ENCODE peak calls at places on chromosomes 12 and 14, in ten cellular contexts. K, Z, S, W, D, T, G, M, V and L are unnamed samples.

GRCh38 chr12:46959484-46959883 is 119.9 kb upstream of the PCED1B start:
- DNase-seq in K (peak), Z (peak), S (peak), W (no peak), D (no peak), T (peak), G (no peak), M (no peak), V (no peak), L (no peak)

GRCh38 chr12:46557539-46558373 is 185.2 kb upstream of the SLC38A2 start:
- DNase-seq in K (peak), Z (peak), S (peak), W (no peak), D (no peak), T (peak), G (no peak), M (no peak), V (no peak), L (no peak)

GRCh38 chr12:52235822-52236291 is 2.8 kb downstream of the KRT7 start:
- DNase-seq in K (peak), Z (no peak), S (no peak), W (no peak), D (peak), T (no peak), G (no peak), M (no peak), V (no peak), L (no peak)

GRCh38 chr14:69637503-69638030 is 26.2 kb downstream of the SUSD6 start:
- DNase-seq in K (no peak), Z (no peak), S (no peak), W (peak), D (no peak), T (no peak), G (peak), M (no peak), V (no peak), L (no peak)

GRCh38 chr12:123983822-123984485 is 10.9 kb downstream of the ZNF664 start:
- DNase-seq in K (peak), Z (peak), S (peak), W (peak), D (peak), T (peak), G (no peak), M (peak), V (no peak), L (no peak)

GRCh38 chr12:54700301-54700700 is 52.1 kb upstream of the DCD start:
- DNase-seq in K (no peak), Z (no peak), S (no peak), W (no peak), D (no peak), T (no peak), G (no peak), M (no peak), V (no peak), L (no peak)

GRCh38 chr12:31989987-31990386 is 30.8 kb downstream of the RESF1 start:
- DNase-seq in K (peak), Z (peak), S (no peak), W (no peak), D (no peak), T (no peak), G (no peak), M (no peak), V (no peak), L (no peak)

GRCh38 chr14:95463173-95463901 is 53.1 kb downstream of the SYNE3 start:
- DNase-seq in K (no peak), Z (no peak), S (no peak), W (no peak), D (peak), T (no peak), G (peak), M (no peak), V (no peak), L (no peak)

GRCh38 chr12:16602412-16602811 is 3.5 kb downstream of the LMO3 start:
- DNase-seq in K (peak), Z (no peak), S (no peak), W (no peak), D (no peak), T (no peak), G (no peak), M (no peak), V (no peak), L (no peak)

GRCh38 chr12:47894652-47895051 is 10.1 kb downstream of the VDR start:
- DNase-seq in K (no peak), Z (no peak), S (no peak), W (no peak), D (no peak), T (no peak), G (no peak), M (no peak), V (no peak), L (no peak)

GRCh38 chr12:27967551-27968054 is 4.9 kb downstream of the PTHLH start:
- DNase-seq in K (peak), Z (no peak), S (no peak), W (no peak), D (no peak), T (peak), G (no peak), M (no peak), V (no peak), L (no peak)
- H3K4me3 ChIP-seq in K (peak), Z (no peak), S (no peak), W (no peak), D (no peak), T (no peak), G (no peak), M (no peak), V (peak), L (no peak)

GRCh38 chr14:49999826-50000214 is 106.9 kb downstream of the ARF6 start:
- DNase-seq in K (no peak), Z (no peak), S (no peak), W (no peak), D (no peak), T (no peak), G (no peak), M (no peak), V (no peak), L (no peak)
- TF ChIP-seq CTCF in K (no peak), Z (no peak), S (no peak), W (no peak), D (no peak), T (no peak), G (no peak), M (no peak), V (no peak), L (no peak)

GRCh38 chr12:92055877-92056276 is 89.8 kb downstream of the BTG1 start:
- DNase-seq in K (peak), Z (no peak), S (no peak), W (no peak), D (peak), T (no peak), G (no peak), M (no peak), V (no peak), L (no peak)
- H3K4me3 ChIP-seq in K (no peak), Z (no peak), S (no peak), W (no peak), D (no peak), T (no peak), G (no peak), M (no peak), V (no peak), L (no peak)

DNA sequence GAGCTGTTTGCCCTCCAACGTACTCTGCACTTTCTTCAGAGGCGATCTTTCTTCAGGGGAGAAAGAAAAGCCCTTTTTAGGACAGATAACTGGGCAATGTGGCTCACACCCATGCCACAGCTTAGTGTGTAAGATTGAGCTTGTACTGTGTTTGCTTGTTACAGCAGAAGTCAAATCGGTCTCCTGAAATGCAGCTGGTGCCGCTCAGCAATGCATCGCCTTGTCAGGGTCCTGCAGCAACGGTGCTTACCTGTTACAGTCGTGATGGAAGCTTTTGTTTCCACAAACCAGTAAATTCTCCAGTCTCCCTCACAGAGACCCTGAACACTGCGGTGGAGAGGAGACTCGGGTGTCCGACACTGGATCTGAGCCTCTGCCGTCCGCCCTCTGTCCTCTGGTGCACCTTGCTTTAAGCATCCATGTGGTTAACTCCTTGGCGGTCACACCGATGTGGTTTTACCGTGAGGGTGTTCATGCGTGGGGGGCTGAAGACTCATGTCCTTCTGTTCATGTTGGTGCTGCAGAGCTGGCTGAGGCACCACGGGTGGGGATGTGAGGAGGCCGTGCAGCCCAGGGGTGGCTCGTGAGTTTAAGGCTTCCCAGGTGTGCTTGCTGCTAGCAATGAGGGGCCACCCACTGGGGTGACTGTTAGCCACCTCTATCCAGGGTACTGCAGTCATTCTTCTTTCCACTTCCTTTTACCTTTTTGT is 47.3 kb downstream of the FBXL14 start:
- DNase-seq in K (no peak), Z (no peak), S (no peak), W (no peak), D (no peak), T (no peak), G (no peak), M (no peak), V (no peak), L (no peak)
- TF ChIP-seq CTCF in K (no peak), Z (no peak), S (no peak), W (no peak), D (no peak), T (no peak), G (no peak), M (no peak), V (no peak), L (no peak)

DNA sequence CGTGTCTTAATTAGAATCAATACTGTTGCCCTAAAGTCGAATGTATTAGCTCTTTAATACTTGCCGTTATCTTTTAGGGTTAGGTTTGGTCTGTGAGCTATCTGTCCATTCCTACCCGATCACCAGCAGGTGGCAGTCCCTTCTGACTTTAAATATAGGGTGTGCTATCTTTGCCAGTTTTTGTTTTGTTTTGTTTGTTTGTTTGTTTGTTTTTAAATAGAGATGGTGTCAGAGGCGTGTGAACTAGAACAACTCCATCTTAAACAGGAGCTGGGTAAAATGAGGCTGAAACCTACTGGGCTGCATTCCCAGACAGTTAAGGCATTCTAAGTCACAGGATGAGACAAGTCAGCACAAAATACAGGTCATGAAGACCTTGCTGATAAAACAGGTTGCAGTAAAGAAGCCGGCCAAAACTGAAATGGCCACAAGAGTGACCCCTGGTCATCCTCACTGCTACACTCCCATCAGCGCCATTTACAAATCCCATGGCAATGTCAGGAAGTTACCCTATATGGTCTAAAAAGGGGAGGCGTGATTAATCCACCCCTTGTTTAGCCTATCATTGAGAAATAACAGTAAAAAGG is 1.5 kb downstream of the ATF1 start:
- DNase-seq in K (peak), Z (peak), S (peak), W (no peak), D (peak), T (peak), G (peak), M (peak), V (peak), L (no peak)
- H3K4me3 ChIP-seq in K (peak), Z (peak), S (peak), W (peak), D (peak), T (peak), G (peak), M (peak), V (peak), L (peak)

GRCh38 chr12:98591209-98591608 is 2.3 kb upstream of the SLC25A3 start:
- DNase-seq in K (no peak), Z (peak), S (peak), W (no peak), D (no peak), T (peak), G (no peak), M (no peak), V (no peak), L (peak)
- TF ChIP-seq CTCF in K (no peak), Z (peak), S (no peak), W (no peak), D (no peak), T (peak), G (no peak), M (no peak), V (no peak), L (peak)

GRCh38 chr12:9001233-9001632 is 11.9 kb downstream of the KLRG1 start:
- DNase-seq in K (no peak), Z (no peak), S (no peak), W (no peak), D (no peak), T (no peak), G (no peak), M (peak), V (no peak), L (no peak)
- H3K4me3 ChIP-seq in K (no peak), Z (no peak), S (no peak), W (no peak), D (no peak), T (no peak), G (no peak), M (no peak), V (no peak), L (no peak)

GRCh38 chr12:57175428-57176138 is 28.2 kb upstream of the LRP1-AS start:
- DNase-seq in K (peak), Z (peak), S (peak), W (peak), D (peak), T (peak), G (peak), M (peak), V (peak), L (no peak)

GRCh38 chr12:57170408-57170807 is 23.0 kb upstream of the LRP1-AS start:
- DNase-seq in K (no peak), Z (no peak), S (no peak), W (no peak), D (no peak), T (no peak), G (no peak), M (no peak), V (no peak), L (no peak)

GRCh38 chr12:57173683-57174082 is 26.3 kb upstream of the LRP1-AS start:
- DNase-seq in K (no peak), Z (no peak), S (no peak), W (no peak), D (no peak), T (no peak), G (no peak), M (peak), V (no peak), L (no peak)

GRCh38 chr12:57171668-57172067 is 24.2 kb upstream of the LRP1-AS start:
- DNase-seq in K (peak), Z (peak), S (peak), W (no peak), D (no peak), T (peak), G (no peak), M (peak), V (no peak), L (no peak)

DNA sequence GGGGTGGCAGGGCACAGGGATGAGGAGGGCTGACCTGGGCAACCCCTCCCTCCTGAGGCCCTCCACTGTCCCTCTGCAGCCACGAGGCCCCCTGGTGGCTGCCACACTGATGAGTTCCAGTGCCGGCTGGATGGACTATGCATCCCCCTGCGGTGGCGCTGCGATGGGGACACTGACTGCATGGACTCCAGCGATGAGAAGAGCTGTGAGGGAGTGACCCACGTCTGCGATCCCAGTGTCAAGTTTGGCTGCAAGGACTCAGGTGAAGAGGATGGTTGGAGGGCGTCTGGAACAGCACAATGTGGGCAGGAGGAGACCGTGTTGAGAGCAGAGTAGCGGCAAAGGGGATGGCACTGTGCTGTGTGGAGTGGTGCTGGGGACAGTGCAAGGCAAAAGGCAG is 25.7 kb upstream of the LRP1-AS start:
- DNase-seq in K (no peak), Z (no peak), S (no peak), W (no peak), D (no peak), T (no peak), G (no peak), M (peak), V (no peak), L (no peak)
- TF ChIP-seq CTCF in K (peak), Z (peak), S (peak), W (peak), D (peak), T (peak), G (peak), M (no peak), V (peak), L (peak)